ENCODE peak calls at places on chromosomes 16 and 17, in seven cellular contexts. One of them, this sample, is unnamed.
A peak's percentile ranks its signal among the peaks of the same experiment; 100 is the strongest.

GRCh38 chr17:71578446-71578845 is 542.4 kb upstream of the SOX9 start:
- DNase-seq in tibial artery: no peak
- DNase-seq in lower leg skin: no peak
- DNase-seq in BJ: no peak
- DNase-seq in transverse colon: no peak
- DNase-seq in IMR-90: no peak
- DNase-seq in omental fat pad: no peak
- DNase-seq in this sample: no peak

GRCh38 chr16:1958715-1959268 is 546 bp upstream of the NDUFB10 start:
- DNase-seq in BJ: no peak
- DNase-seq in omental fat pad: no peak
- DNase-seq in IMR-90: no peak
- DNase-seq in lower leg skin: no peak
- DNase-seq in transverse colon: no peak
- DNase-seq in tibial artery: no peak
- DNase-seq in this sample: no peak

GRCh38 chr16:60815865-60816264 is 1220.4 kb downstream of the CDH8 start:
- DNase-seq in transverse colon: no peak
- DNase-seq in lower leg skin: no peak
- DNase-seq in BJ: no peak
- DNase-seq in omental fat pad: no peak
- DNase-seq in tibial artery: no peak
- DNase-seq in IMR-90: no peak
- DNase-seq in this sample: no peak

GRCh38 chr17:22411185-22411784 is 719.0 kb downstream of the KCNJ18 start:
- DNase-seq in tibial artery: no peak
- DNase-seq in transverse colon: no peak
- DNase-seq in BJ: no peak
- DNase-seq in lower leg skin: no peak
- DNase-seq in IMR-90: no peak
- DNase-seq in omental fat pad: no peak
- DNase-seq in this sample: no peak

GRCh38 chr16:30557397-30557949 is 701 bp downstream of the ZNF764 start:
- DNase-seq in IMR-90: no peak
- DNase-seq in tibial artery: no peak
- DNase-seq in BJ: no peak
- DNase-seq in transverse colon: no peak
- DNase-seq in omental fat pad: no peak
- DNase-seq in lower leg skin: no peak
- DNase-seq in this sample: no peak

GRCh38 chr17:45436625-45437460 is 4.2 kb upstream of the ARHGAP27 start:
- DNase-seq in tibial artery: no peak
- DNase-seq in lower leg skin: no peak
- DNase-seq in IMR-90: peak; percentile 13
- DNase-seq in omental fat pad: no peak
- DNase-seq in BJ: no peak
- DNase-seq in transverse colon: no peak
- DNase-seq in this sample: no peak

GRCh38 chr16:11964761-11965539 is at the start of gene TNFRSF17:
- DNase-seq in omental fat pad: no peak
- DNase-seq in IMR-90: peak; percentile 37
- DNase-seq in transverse colon: peak; percentile 13
- DNase-seq in BJ: no peak
- DNase-seq in lower leg skin: no peak
- DNase-seq in tibial artery: no peak
- DNase-seq in this sample: no peak

GRCh38 chr16:30526137-30526822 is at the start of gene ZNF768:
- DNase-seq in tibial artery: no peak
- DNase-seq in lower leg skin: no peak
- DNase-seq in BJ: no peak
- DNase-seq in IMR-90: no peak
- DNase-seq in omental fat pad: no peak
- DNase-seq in transverse colon: peak; percentile 46
- DNase-seq in this sample: no peak

GRCh38 chr17:62140836-62141235 is 75.8 kb upstream of the MED13 start:
- DNase-seq in BJ: no peak
- DNase-seq in tibial artery: no peak
- DNase-seq in omental fat pad: no peak
- DNase-seq in lower leg skin: no peak
- DNase-seq in transverse colon: peak; percentile 76
- DNase-seq in IMR-90: peak; percentile 52
- DNase-seq in this sample: no peak

GRCh38 chr17:78958556-78959191 is 21.0 kb downstream of the LGALS3BP start:
- DNase-seq in omental fat pad: no peak
- DNase-seq in lower leg skin: no peak
- DNase-seq in IMR-90: no peak
- DNase-seq in BJ: no peak
- DNase-seq in transverse colon: peak; percentile 32
- DNase-seq in tibial artery: no peak
- DNase-seq in this sample: no peak

GRCh38 chr17:32486091-32486700 is 597 bp upstream of the CDK5R1 start:
- DNase-seq in BJ: no peak
- DNase-seq in IMR-90: peak; percentile 61
- DNase-seq in transverse colon: peak; percentile 73
- DNase-seq in omental fat pad: peak; percentile 48
- DNase-seq in tibial artery: peak; percentile 49
- DNase-seq in lower leg skin: no peak
- DNase-seq in this sample: no peak

GRCh38 chr17:45929344-45929743 is 35.0 kb downstream of the MAPT start:
- DNase-seq in IMR-90: no peak
- DNase-seq in lower leg skin: no peak
- DNase-seq in omental fat pad: no peak
- DNase-seq in BJ: no peak
- DNase-seq in tibial artery: no peak
- DNase-seq in transverse colon: no peak
- DNase-seq in this sample: no peak

GRCh38 chr17:3602499-3602898 is 6.7 kb downstream of the TRPV1 start:
- DNase-seq in lower leg skin: no peak
- DNase-seq in omental fat pad: no peak
- DNase-seq in tibial artery: no peak
- DNase-seq in transverse colon: no peak
- DNase-seq in BJ: no peak
- DNase-seq in IMR-90: peak; percentile 6
- DNase-seq in this sample: no peak

GRCh38 chr16:4314532-4315184 is 1.2 kb upstream of the GLIS2 start:
- DNase-seq in transverse colon: no peak
- DNase-seq in tibial artery: no peak
- DNase-seq in omental fat pad: no peak
- DNase-seq in IMR-90: peak; percentile 56
- DNase-seq in BJ: no peak
- DNase-seq in lower leg skin: no peak
- DNase-seq in this sample: no peak

GRCh38 chr16:68636818-68637217 is 8.3 kb upstream of the CDH3 start:
- DNase-seq in BJ: peak; percentile 9
- DNase-seq in tibial artery: no peak
- DNase-seq in lower leg skin: no peak
- DNase-seq in transverse colon: no peak
- DNase-seq in IMR-90: no peak
- DNase-seq in omental fat pad: no peak
- DNase-seq in this sample: no peak

DNA sequence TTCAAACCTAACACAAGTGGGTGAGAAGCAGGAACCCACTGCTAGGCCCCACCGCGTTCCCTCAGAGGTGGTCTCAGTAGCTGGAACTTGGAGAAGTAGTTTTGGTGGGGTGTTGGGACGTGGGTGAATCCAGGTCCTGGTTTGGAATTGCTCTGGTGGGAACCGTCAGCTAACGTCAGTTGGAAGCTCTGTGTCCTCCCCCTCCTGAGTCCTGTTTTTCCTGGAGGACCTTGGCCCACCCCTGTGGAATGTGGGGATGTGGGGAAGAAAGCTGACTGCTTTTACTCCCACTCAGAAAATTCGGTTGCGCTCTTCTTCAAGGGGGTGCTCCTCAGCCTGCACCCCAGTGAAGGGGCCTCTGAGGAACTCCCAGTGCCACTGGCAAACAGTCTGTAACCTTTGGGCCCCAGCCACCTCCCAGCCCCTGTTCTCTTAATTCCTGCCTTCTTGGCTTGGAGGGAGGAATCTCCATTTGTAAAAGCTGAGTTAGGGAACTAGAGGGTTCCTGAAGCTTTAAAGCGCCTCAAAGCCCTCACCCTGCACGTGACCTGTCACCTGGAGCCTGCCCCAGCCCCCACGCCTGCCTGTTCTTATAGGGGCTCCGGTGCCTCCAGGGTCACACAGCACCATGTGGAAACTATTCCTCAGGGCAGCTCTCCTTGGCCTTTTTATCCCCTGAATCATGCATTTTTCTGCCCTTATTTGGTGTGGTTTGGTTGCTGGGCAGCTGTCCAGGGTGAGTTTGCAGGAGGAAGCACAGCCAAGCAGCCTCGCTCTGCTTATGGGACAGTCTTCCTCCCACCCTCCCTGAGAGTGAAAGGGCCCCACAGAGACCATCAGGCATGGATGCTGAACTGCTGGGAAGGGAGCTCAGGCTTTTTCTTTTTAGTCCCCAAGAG is 16.2 kb upstream of the NAGLU start:
- DNase-seq in tibial artery: peak; percentile 98
- DNase-seq in transverse colon: peak; percentile 85
- DNase-seq in IMR-90: peak; percentile 99
- DNase-seq in omental fat pad: peak; percentile 84
- DNase-seq in lower leg skin: peak; percentile 91
- DNase-seq in BJ: peak; percentile 96
- DNase-seq in this sample: peak; percentile 96
- TF ChIP-seq CTCF in tibial artery: no peak
- TF ChIP-seq CTCF in transverse colon: no peak
- TF ChIP-seq CTCF in IMR-90: no peak
- TF ChIP-seq CTCF in omental fat pad: no peak
- TF ChIP-seq CTCF in lower leg skin: no peak
- TF ChIP-seq CTCF in BJ: no peak
- TF ChIP-seq CTCF in this sample: peak; percentile 28

GRCh38 chr16:67378642-67379041 is 14.7 kb downstream of the TPPP3 start:
- DNase-seq in IMR-90: peak; percentile 67
- DNase-seq in omental fat pad: no peak
- DNase-seq in BJ: no peak
- DNase-seq in tibial artery: no peak
- DNase-seq in lower leg skin: no peak
- DNase-seq in transverse colon: no peak
- DNase-seq in this sample: no peak
- TF ChIP-seq CTCF in IMR-90: no peak
- TF ChIP-seq CTCF in omental fat pad: no peak
- TF ChIP-seq CTCF in BJ: no peak
- TF ChIP-seq CTCF in tibial artery: no peak
- TF ChIP-seq CTCF in lower leg skin: no peak
- TF ChIP-seq CTCF in transverse colon: no peak
- TF ChIP-seq CTCF in this sample: no peak

GRCh38 chr16:65700599-65700998 is 578.7 kb upstream of the CDH11 start:
- DNase-seq in omental fat pad: no peak
- DNase-seq in lower leg skin: no peak
- DNase-seq in IMR-90: no peak
- DNase-seq in BJ: no peak
- DNase-seq in transverse colon: no peak
- DNase-seq in tibial artery: no peak
- DNase-seq in this sample: no peak

GRCh38 chr16:65697061-65697460 is 575.2 kb upstream of the CDH11 start:
- DNase-seq in omental fat pad: no peak
- DNase-seq in tibial artery: no peak
- DNase-seq in transverse colon: no peak
- DNase-seq in IMR-90: no peak
- DNase-seq in BJ: no peak
- DNase-seq in lower leg skin: no peak
- DNase-seq in this sample: no peak

GRCh38 chr16:65698943-65699342 is 577.1 kb upstream of the CDH11 start:
- DNase-seq in IMR-90: no peak
- DNase-seq in omental fat pad: no peak
- DNase-seq in transverse colon: no peak
- DNase-seq in BJ: no peak
- DNase-seq in lower leg skin: no peak
- DNase-seq in tibial artery: no peak
- DNase-seq in this sample: peak; percentile 62

GRCh38 chr16:65702707-65703402 is 581.0 kb upstream of the CDH11 start:
- DNase-seq in IMR-90: no peak
- DNase-seq in BJ: no peak
- DNase-seq in omental fat pad: no peak
- DNase-seq in transverse colon: no peak
- DNase-seq in lower leg skin: no peak
- DNase-seq in tibial artery: no peak
- DNase-seq in this sample: no peak

DNA sequence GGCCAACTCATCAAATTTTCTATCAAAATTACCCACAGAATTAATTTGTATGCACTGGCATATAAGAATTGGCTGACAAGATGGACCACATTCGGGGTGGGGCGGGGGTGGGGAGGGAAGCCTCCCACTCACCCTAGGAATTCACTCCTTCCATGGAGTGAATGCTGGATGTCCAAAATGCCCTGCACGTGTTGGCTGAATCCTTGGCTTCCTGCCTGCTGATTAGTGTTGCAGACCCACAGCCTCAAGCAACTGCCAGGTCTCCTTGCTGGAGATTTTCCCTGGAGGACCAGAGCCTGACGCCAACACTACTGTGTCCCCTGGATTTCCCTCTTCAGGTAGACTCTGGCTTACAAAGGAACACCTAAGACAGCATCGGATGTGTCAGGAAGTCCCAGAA is 575.7 kb upstream of the CDH11 start:
- DNase-seq in tibial artery: no peak
- DNase-seq in lower leg skin: no peak
- DNase-seq in omental fat pad: no peak
- DNase-seq in transverse colon: no peak
- DNase-seq in BJ: no peak
- DNase-seq in IMR-90: no peak
- DNase-seq in this sample: no peak
- TF ChIP-seq CTCF in tibial artery: no peak
- TF ChIP-seq CTCF in lower leg skin: no peak
- TF ChIP-seq CTCF in omental fat pad: no peak
- TF ChIP-seq CTCF in transverse colon: no peak
- TF ChIP-seq CTCF in BJ: no peak
- TF ChIP-seq CTCF in IMR-90: no peak
- TF ChIP-seq CTCF in this sample: no peak

GRCh38 chr16:9060225-9060624 is 31.2 kb upstream of the HAPSTR1 start:
- DNase-seq in transverse colon: no peak
- DNase-seq in lower leg skin: no peak
- DNase-seq in omental fat pad: no peak
- DNase-seq in BJ: no peak
- DNase-seq in IMR-90: no peak
- DNase-seq in tibial artery: no peak
- DNase-seq in this sample: no peak

GRCh38 chr16:9065077-9065476 is 26.4 kb upstream of the HAPSTR1 start:
- DNase-seq in tibial artery: no peak
- DNase-seq in omental fat pad: no peak
- DNase-seq in transverse colon: no peak
- DNase-seq in BJ: no peak
- DNase-seq in lower leg skin: no peak
- DNase-seq in IMR-90: no peak
- DNase-seq in this sample: no peak

GRCh38 chr16:9058211-9058610 is 33.2 kb upstream of the HAPSTR1 start:
- DNase-seq in omental fat pad: no peak
- DNase-seq in transverse colon: no peak
- DNase-seq in IMR-90: no peak
- DNase-seq in lower leg skin: no peak
- DNase-seq in BJ: no peak
- DNase-seq in tibial artery: no peak
- DNase-seq in this sample: no peak

GRCh38 chr16:9061358-9061813 is 30.1 kb upstream of the HAPSTR1 start:
- DNase-seq in omental fat pad: no peak
- DNase-seq in IMR-90: peak; percentile 82
- DNase-seq in BJ: no peak
- DNase-seq in transverse colon: peak; percentile 15
- DNase-seq in lower leg skin: no peak
- DNase-seq in tibial artery: peak; percentile 34
- DNase-seq in this sample: no peak

GRCh38 chr16:9062301-9062700 is 29.1 kb upstream of the HAPSTR1 start:
- DNase-seq in lower leg skin: no peak
- DNase-seq in tibial artery: no peak
- DNase-seq in BJ: no peak
- DNase-seq in IMR-90: no peak
- DNase-seq in transverse colon: no peak
- DNase-seq in omental fat pad: no peak
- DNase-seq in this sample: no peak
- TF ChIP-seq CTCF in lower leg skin: no peak
- TF ChIP-seq CTCF in tibial artery: no peak
- TF ChIP-seq CTCF in BJ: no peak
- TF ChIP-seq CTCF in IMR-90: no peak
- TF ChIP-seq CTCF in transverse colon: no peak
- TF ChIP-seq CTCF in omental fat pad: no peak
- TF ChIP-seq CTCF in this sample: no peak

This sample was measured in brain microvascular endothelial cell.